ENCODE peak calls at places on chromosomes 11 and 22, in ten cellular contexts. D, K, Z, V, H, F, P, Y, I and M are unnamed samples. For H3K36me3 and H3K4me1, the result is how much of the 10 kb centered on the place peaks cover.

GRCh38 chr22:49593509-49593908 is 234.2 kb downstream of the BRD1 start:
- DNase-seq in D (no peak), K (no peak), Z (no peak), V (no peak), H (no peak), F (no peak), P (no peak), Y (no peak), I (no peak), M (no peak)

GRCh38 chr11:110759972-110760381 is 47.7 kb upstream of the ARHGAP20 start:
- DNase-seq in D (no peak), K (no peak), Z (no peak), V (no peak), H (no peak), F (no peak), P (no peak), Y (no peak), I (no peak), M (no peak)

GRCh38 chr22:44683881-44684280 is 18.1 kb upstream of the PRR5 start:
- DNase-seq in D (no peak), K (no peak), Z (no peak), V (no peak), H (no peak), F (no peak), P (no peak), Y (no peak), I (no peak), M (no peak)

GRCh38 chr11:131408011-131408640 is 37.7 kb downstream of the NTM start:
- DNase-seq in D (no peak), K (peak), Z (no peak), V (no peak), H (peak), F (peak), P (no peak), Y (no peak), I (no peak), M (no peak)

GRCh38 chr22:17563936-17564391 is 666 bp downstream of the SLC25A18 start:
- DNase-seq in D (no peak), K (no peak), Z (no peak), V (no peak), H (no peak), F (no peak), P (no peak), Y (no peak), I (no peak), M (no peak)

GRCh38 chr11:7534030-7534378 is 20.2 kb downstream of the PPFIBP2 start:
- DNase-seq in D (no peak), K (no peak), Z (no peak), V (no peak), H (no peak), F (no peak), P (no peak), Y (no peak), I (no peak), M (no peak)

GRCh38 chr22:39839917-39840510 is 53.5 kb downstream of the ENTHD1 start:
- DNase-seq in D (no peak), K (no peak), Z (no peak), V (no peak), H (no peak), F (no peak), P (no peak), Y (no peak), I (peak), M (no peak)

GRCh38 chr22:50699001-50699753 is 26.6 kb downstream of the SHANK3 start:
- DNase-seq in D (no peak), K (peak), Z (no peak), V (no peak), H (peak), F (no peak), P (no peak), Y (no peak), I (no peak), M (no peak)

GRCh38 chr11:86150826-86151187 is 81.9 kb upstream of the PICALM start:
- DNase-seq in D (no peak), K (no peak), Z (no peak), V (no peak), H (no peak), F (no peak), P (no peak), Y (no peak), I (no peak), M (no peak)

GRCh38 chr11:94769897-94770296 is 1.7 kb downstream of the AMOTL1 start:
- DNase-seq in D (no peak), K (no peak), Z (no peak), V (no peak), H (peak), F (no peak), P (no peak), Y (no peak), I (no peak), M (peak)

GRCh38 chr11:94767701-94768601 is at the start of gene AMOTL1:
- DNase-seq in D (peak), K (peak), Z (peak), V (peak), H (peak), F (peak), P (no peak), Y (peak), I (no peak), M (peak)

GRCh38 chr11:94766656-94767291 is 1.4 kb upstream of the AMOTL1 start:
- DNase-seq in D (no peak), K (no peak), Z (no peak), V (no peak), H (no peak), F (no peak), P (no peak), Y (no peak), I (no peak), M (no peak)

GRCh38 chr11:94768602-94769511 is 701 bp downstream of the AMOTL1 start:
- DNase-seq in D (no peak), K (peak), Z (no peak), V (no peak), H (peak), F (no peak), P (no peak), Y (peak), I (no peak), M (peak)

GRCh38 chr11:94767292-94767690 is 865 bp upstream of the AMOTL1 start:
- DNase-seq in D (no peak), K (no peak), Z (no peak), V (no peak), H (no peak), F (no peak), P (no peak), Y (no peak), I (no peak), M (no peak)
- H3K4me3 ChIP-seq in D (no peak), K (peak), Z (no peak), V (no peak), H (no peak), F (no peak), P (no peak), Y (no peak), I (no peak), M (peak)

GRCh38 chr22:30347255-30347892 is 9.3 kb downstream of the SF3A1 start:
- DNase-seq in D (no peak), K (no peak), Z (no peak), V (no peak), H (no peak), F (no peak), P (no peak), Y (no peak), I (no peak), M (no peak)

GRCh38 chr22:30354644-30355043 is 2.0 kb downstream of the SF3A1 start:
- DNase-seq in D (no peak), K (no peak), Z (no peak), V (no peak), H (no peak), F (no peak), P (no peak), Y (no peak), I (no peak), M (no peak)

GRCh38 chr22:30348837-30349236 is 7.9 kb downstream of the SF3A1 start:
- DNase-seq in D (no peak), K (no peak), Z (no peak), V (no peak), H (no peak), F (no peak), P (no peak), Y (no peak), I (no peak), M (no peak)

GRCh38 chr22:30348395-30348794 is 8.3 kb downstream of the SF3A1 start:
- DNase-seq in D (no peak), K (no peak), Z (no peak), V (no peak), H (no peak), F (no peak), P (no peak), Y (no peak), I (no peak), M (no peak)

DNA sequence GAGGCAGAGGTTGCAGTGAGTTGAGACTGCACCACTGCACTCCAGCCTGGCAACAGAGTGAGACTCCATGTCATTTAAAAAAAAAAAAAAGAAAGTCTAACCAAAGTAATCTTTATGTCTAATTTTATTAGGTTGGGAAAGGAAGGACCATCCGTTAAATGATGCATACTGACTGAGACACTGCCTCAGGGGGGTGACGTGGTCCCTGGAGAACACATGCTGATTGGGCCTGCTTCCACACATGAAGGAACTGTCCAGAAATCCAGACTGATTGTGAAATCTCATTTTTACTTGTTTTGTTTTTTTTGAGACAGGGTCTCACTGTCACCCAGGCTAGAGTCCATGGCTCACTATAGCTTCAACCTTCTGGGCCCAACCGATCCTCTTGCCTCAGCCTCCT is 5.5 kb downstream of the SF3A1 start:
- DNase-seq in D (no peak), K (no peak), Z (no peak), V (no peak), H (no peak), F (no peak), P (no peak), Y (no peak), I (no peak), M (no peak)
- H3K36me3 ChIP-seq in D (under half), K (half or more), Z (under half), V (under half), H (under half), F (half or more), P (under half), Y (under half), I (under half), M (half or more)

DNA sequence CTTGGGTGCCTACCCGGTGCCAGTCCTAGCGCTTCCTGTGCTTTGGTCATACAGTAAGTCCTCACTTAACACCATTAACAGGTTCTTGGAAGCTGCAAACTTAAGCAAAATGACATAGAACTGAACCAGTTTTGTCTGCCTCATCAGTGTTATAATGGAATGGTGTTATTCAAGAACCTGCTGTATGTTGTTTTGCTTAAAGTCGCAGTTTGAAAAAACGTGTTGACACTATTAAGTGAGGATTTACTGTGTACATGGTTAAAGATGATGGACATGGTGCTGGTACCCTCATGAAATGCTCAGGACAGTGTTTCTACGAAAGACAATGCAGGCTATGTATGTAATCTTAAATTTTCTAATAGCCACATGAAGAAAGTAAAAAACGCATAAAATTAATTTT is 41.3 kb downstream of the PPP6R3 start:
- DNase-seq in D (no peak), K (no peak), Z (no peak), V (no peak), H (no peak), F (no peak), P (no peak), Y (no peak), I (no peak), M (no peak)
- H3K4me1 ChIP-seq in D (under half), K (half or more), Z (under half), V (under half), H (under half), F (under half), P (half or more), Y (under half), I (half or more), M (under half)

GRCh38 chr22:42364641-42365336 is 67.4 kb downstream of the NFAM1 start:
- DNase-seq in D (no peak), K (peak), Z (no peak), V (no peak), H (no peak), F (no peak), P (no peak), Y (no peak), I (no peak), M (no peak)

GRCh38 chr22:42358643-42359558 is 73.3 kb downstream of the NFAM1 start:
- DNase-seq in D (no peak), K (no peak), Z (no peak), V (no peak), H (no peak), F (no peak), P (no peak), Y (no peak), I (no peak), M (no peak)

GRCh38 chr22:42360348-42360747 is 71.9 kb downstream of the NFAM1 start:
- DNase-seq in D (no peak), K (no peak), Z (no peak), V (no peak), H (no peak), F (no peak), P (no peak), Y (no peak), I (no peak), M (no peak)

GRCh38 chr22:42363851-42364250 is 68.4 kb downstream of the NFAM1 start:
- DNase-seq in D (no peak), K (no peak), Z (no peak), V (no peak), H (no peak), F (no peak), P (no peak), Y (no peak), I (no peak), M (no peak)

GRCh38 chr22:42361523-42361922 is 70.7 kb downstream of the NFAM1 start:
- DNase-seq in D (no peak), K (no peak), Z (no peak), V (no peak), H (no peak), F (no peak), P (no peak), Y (no peak), I (no peak), M (no peak)
- H3K4me3 ChIP-seq in D (no peak), K (no peak), Z (no peak), V (no peak), H (no peak), F (no peak), P (no peak), Y (no peak), I (no peak), M (no peak)

DNA sequence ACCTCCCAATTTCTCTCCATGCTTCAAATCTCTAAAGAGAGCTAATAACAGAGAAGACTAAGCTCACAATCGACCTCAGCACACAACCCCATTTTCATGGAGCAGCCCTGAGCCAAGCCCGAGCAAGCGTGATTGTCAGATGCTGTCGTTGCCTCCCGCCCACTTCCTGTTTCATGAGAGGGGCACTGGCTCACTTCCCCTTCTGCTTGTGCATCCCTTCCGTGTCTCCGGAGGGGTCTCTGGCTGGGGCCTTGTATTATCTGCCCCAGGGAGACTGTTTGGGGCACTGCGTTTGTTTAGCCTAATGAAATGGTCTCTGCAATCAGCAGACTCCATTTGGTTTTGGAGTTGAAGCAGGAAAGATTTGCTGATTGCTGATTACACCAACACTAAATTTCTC is 181.3 kb upstream of the SEZ6L start:
- DNase-seq in D (no peak), K (no peak), Z (no peak), V (no peak), H (no peak), F (no peak), P (no peak), Y (no peak), I (no peak), M (no peak)
- H3K36me3 ChIP-seq in D (under half), K (under half), Z (under half), V (under half), H (under half), F (under half), P (under half), Y (under half), I (under half), M (under half)